ENCODE peak calls at places on chromosomes 6 and 20, in five cellular contexts. F is H1, M is HepG2, U is K562, V is GM12878. I is an unnamed sample.

GRCh38 chr6:15922510-15923307 is 206.2 kb upstream of the MYLIP start:
- DNase-seq in F (no peak), M (peak), U (peak), V (no peak), I (no peak)

GRCh38 chr20:22808628-22809027 is 224.3 kb upstream of the FOXA2 start:
- DNase-seq in F (no peak), M (no peak), U (no peak), V (no peak), I (no peak)

GRCh38 chr6:1278057-1278720 is 33.7 kb upstream of the FOXQ1 start:
- DNase-seq in F (no peak), M (peak), U (no peak), V (no peak), I (no peak)

GRCh38 chr6:11381801-11382513 is 149.5 kb upstream of the NEDD9 start:
- DNase-seq in F (no peak), M (no peak), U (no peak), V (peak), I (no peak)

GRCh38 chr6:138188278-138188923 is 26.7 kb downstream of the ARFGEF3 start:
- DNase-seq in F (peak), M (no peak), U (no peak), V (no peak), I (no peak)

GRCh38 chr20:56867128-56867527 is 238.0 kb downstream of the TFAP2C start:
- DNase-seq in F (no peak), M (no peak), U (no peak), V (no peak), I (no peak)

GRCh38 chr20:584375-585301 is 25.5 kb downstream of the TCF15 start:
- DNase-seq in F (no peak), M (peak), U (no peak), V (no peak), I (no peak)

GRCh38 chr6:150084426-150084825 is 15.5 kb upstream of the ULBP3 start:
- DNase-seq in F (no peak), M (no peak), U (no peak), V (no peak), I (no peak)

GRCh38 chr20:48779435-48779834 is 48.4 kb downstream of the PREX1 start:
- DNase-seq in F (no peak), M (no peak), U (no peak), V (no peak), I (no peak)

GRCh38 chr20:47691632-47692031 is 93.6 kb downstream of the SULF2 start:
- DNase-seq in F (no peak), M (no peak), U (no peak), V (no peak), I (no peak)

GRCh38 chr6:127952176-127952575 is 51.3 kb upstream of the THEMIS start:
- DNase-seq in F (no peak), M (no peak), U (no peak), V (no peak), I (no peak)

GRCh38 chr20:36950432-36951197 is 893 bp downstream of the SAMHD1 start:
- DNase-seq in F (no peak), M (no peak), U (no peak), V (no peak), I (no peak)

GRCh38 chr20:40370800-40371199 is 318.2 kb downstream of the MAFB start:
- DNase-seq in F (no peak), M (no peak), U (no peak), V (no peak), I (no peak)

GRCh38 chr6:102717737-102718427 is 1324.4 kb downstream of the GRIK2 start:
- DNase-seq in F (no peak), M (no peak), U (no peak), V (no peak), I (no peak)

GRCh38 chr20:24672886-24673677 is 203.7 kb downstream of the SYNDIG1 start:
- DNase-seq in F (no peak), M (no peak), U (no peak), V (no peak), I (no peak)

GRCh38 chr6:10369896-10370295 is 45.0 kb downstream of the TFAP2A start:
- DNase-seq in F (no peak), M (no peak), U (no peak), V (no peak), I (no peak)

GRCh38 chr20:58233881-58234528 is 5.6 kb upstream of the ANKRD60 start:
- DNase-seq in F (peak), M (peak), U (peak), V (no peak), I (peak)

GRCh38 chr6:48706310-48706709 is 595.3 kb upstream of the PTCHD4 start:
- DNase-seq in F (no peak), M (no peak), U (no peak), V (no peak), I (no peak)

GRCh38 chr20:63009044-63009961 is 2.5 kb upstream of the BHLHE23 start:
- DNase-seq in F (peak), M (peak), U (peak), V (peak), I (peak)

GRCh38 chr20:41308290-41308691 is 9.2 kb downstream of the ZHX3 start:
- DNase-seq in F (no peak), M (peak), U (no peak), V (no peak), I (no peak)

GRCh38 chr20:18972251-18972876 is 158.8 kb downstream of the SCP2D1 start:
- DNase-seq in F (no peak), M (no peak), U (no peak), V (no peak), I (no peak)

GRCh38 chr6:156984178-156984738 is 207.1 kb downstream of the ARID1B start:
- DNase-seq in F (no peak), M (no peak), U (no peak), V (no peak), I (no peak)

GRCh38 chr6:73579851-73580246 is 59.0 kb upstream of the EEF1A1 start:
- DNase-seq in F (no peak), M (peak), U (peak), V (peak), I (no peak)

GRCh38 chr6:154852700-154853099 is 119.5 kb downstream of the SCAF8 start:
- DNase-seq in F (no peak), M (peak), U (no peak), V (no peak), I (no peak)

GRCh38 chr6:153401751-153402150 is 270.7 kb upstream of the RGS17 start:
- DNase-seq in F (no peak), M (no peak), U (no peak), V (no peak), I (no peak)

GRCh38 chr20:49457444-49457843 is 25.0 kb downstream of the KCNB1 start:
- DNase-seq in F (no peak), M (no peak), U (no peak), V (no peak), I (no peak)

GRCh38 chr20:34262488-34263288 is 21.5 kb downstream of the ASIP start:
- DNase-seq in F (no peak), M (peak), U (no peak), V (no peak), I (no peak)

GRCh38 chr20:61297491-61297890 is 45.4 kb downstream of the CDH4 start:
- DNase-seq in F (no peak), M (no peak), U (no peak), V (no peak), I (no peak)

GRCh38 chr20:3374296-3374695 is 33.2 kb downstream of the DNAAF9 start:
- DNase-seq in F (no peak), M (no peak), U (no peak), V (no peak), I (no peak)

GRCh38 chr20:1802385-1803215 is 92.6 kb upstream of the SIRPA start:
- DNase-seq in F (peak), M (peak), U (peak), V (no peak), I (peak)

GRCh38 chr6:136654086-136654485 is 103.9 kb upstream of the MAP7 start:
- DNase-seq in F (no peak), M (no peak), U (no peak), V (no peak), I (no peak)
- TF ChIP-seq MAX in F (no peak), M (no peak), U (no peak), V (no peak), I (no peak)

GRCh38 chr20:43511879-43512278 is 4.4 kb downstream of the L3MBTL1 start:
- DNase-seq in F (no peak), M (no peak), U (no peak), V (no peak), I (no peak)

GRCh38 chr20:43515628-43516027 is 8.1 kb downstream of the L3MBTL1 start:
- DNase-seq in F (no peak), M (no peak), U (peak), V (no peak), I (no peak)

GRCh38 chr20:43513298-43514061 is 6.0 kb downstream of the L3MBTL1 start:
- DNase-seq in F (no peak), M (no peak), U (no peak), V (no peak), I (no peak)

GRCh38 chr20:43516251-43516824 is 8.8 kb downstream of the L3MBTL1 start:
- DNase-seq in F (no peak), M (no peak), U (no peak), V (no peak), I (no peak)

DNA sequence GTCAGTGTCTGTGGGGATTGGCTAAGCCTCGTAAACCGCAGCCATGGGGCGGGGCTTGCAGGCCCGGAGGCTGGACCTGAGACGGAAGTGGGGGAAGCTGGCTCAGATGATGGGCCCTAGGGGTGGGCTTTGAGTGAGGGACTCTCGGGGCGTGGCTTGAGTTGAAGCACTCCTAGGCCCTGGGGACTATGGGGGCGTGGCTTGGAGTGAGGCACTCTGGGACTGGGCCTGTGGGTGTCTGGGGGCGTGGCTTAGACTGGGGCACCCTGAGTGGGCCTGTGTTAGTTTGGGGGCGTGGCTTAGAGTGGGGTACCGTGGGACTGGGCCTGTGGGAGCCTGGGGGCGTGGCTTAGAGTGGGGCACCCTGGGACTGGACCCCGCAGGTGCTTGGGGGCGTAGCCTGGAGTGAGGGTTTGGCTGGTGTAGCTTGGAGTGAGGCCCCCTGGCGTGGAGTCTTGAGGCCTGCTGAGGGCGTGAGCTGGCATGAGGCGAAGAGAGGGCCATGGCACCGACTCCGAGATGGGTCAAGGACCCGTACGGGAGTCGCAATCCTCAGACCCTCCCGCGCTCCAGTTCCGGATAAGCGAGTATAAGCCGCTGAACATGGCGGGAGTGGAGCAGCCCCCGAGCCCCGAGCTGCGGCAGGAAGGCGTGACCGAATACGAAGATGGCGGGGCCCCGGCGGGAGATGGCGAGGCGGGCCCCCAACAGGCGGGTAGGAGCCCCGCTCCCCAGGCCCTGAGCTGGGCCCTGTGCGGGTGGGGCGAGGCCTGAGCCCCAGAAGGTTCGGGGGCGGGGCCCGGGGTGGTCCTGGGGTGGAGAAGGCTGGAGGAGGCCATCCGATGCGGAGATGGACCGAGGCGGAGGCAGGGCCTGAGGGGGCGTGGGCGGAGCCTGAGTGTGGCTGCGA is 6.8 kb downstream of the L3MBTL1 start:
- DNase-seq in F (peak), M (peak), U (peak), V (peak), I (peak)
- TF ChIP-seq CTCF in F (no peak), M (peak), U (no peak), V (peak), I (peak)

GRCh38 chr20:43721429-43722152 is 5.2 kb downstream of the GTSF1L start:
- DNase-seq in F (peak), M (no peak), U (no peak), V (no peak), I (no peak)
- TF ChIP-seq TAF1 in F (no peak), M (no peak), U (no peak), V (no peak), I (no peak)

GRCh38 chr6:99151634-99152344 is 197.7 kb downstream of the FAXC start:
- DNase-seq in F (peak), M (peak), U (peak), V (peak), I (peak)
- TF ChIP-seq MAX in F (no peak), M (no peak), U (no peak), V (no peak), I (no peak)

DNA sequence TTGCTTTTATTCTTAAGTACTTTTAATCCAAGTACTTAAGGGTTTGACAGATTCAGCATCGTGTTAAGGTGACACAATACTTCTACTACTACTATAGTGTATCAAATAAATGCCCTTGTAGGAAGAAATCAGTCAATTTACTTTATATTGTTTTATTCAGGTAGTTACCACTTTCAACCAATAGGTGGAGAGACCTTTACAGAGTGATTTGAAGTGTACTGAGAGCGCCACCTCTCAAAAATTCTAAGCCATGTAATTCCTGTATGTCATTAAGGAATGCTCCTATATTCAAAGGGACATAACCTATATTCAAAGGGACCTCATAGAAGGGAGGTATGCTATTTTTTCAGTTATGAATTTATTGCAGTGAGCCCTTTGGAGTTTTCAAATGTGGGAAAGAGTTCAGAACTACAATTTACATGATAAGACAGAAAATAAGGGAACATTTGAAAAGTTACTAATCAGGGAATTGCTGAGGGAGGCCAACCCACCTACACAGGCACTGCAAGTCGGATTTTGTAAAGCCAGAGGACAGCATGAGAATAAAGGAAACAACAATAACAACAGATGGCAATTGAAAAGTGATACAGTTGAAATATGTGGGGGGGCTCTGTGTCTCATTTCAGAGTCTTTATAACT is 955.6 kb downstream of the TBC1D32 start:
- DNase-seq in F (no peak), M (peak), U (peak), V (no peak), I (peak)
- TF ChIP-seq CTCF in F (peak), M (peak), U (peak), V (peak), I (peak)

GRCh38 chr6:107653183-107653580 is 163.3 kb downstream of the SOBP start:
- DNase-seq in F (no peak), M (no peak), U (no peak), V (no peak), I (peak)
- TF ChIP-seq TAF1 in F (no peak), M (no peak), U (no peak), V (no peak), I (no peak)

GRCh38 chr6:25640446-25640845 is 11.6 kb upstream of the SCGN start:
- DNase-seq in F (no peak), M (peak), U (no peak), V (no peak), I (no peak)

GRCh38 chr6:25639653-25640052 is 12.4 kb upstream of the SCGN start:
- DNase-seq in F (no peak), M (no peak), U (no peak), V (no peak), I (no peak)

GRCh38 chr6:25641377-25641776 is 10.6 kb upstream of the SCGN start:
- DNase-seq in F (no peak), M (no peak), U (no peak), V (no peak), I (no peak)

GRCh38 chr6:25641940-25642666 is 9.9 kb upstream of the SCGN start:
- DNase-seq in F (no peak), M (peak), U (no peak), V (no peak), I (no peak)

GRCh38 chr6:25640871-25641270 is 11.1 kb upstream of the SCGN start:
- DNase-seq in F (no peak), M (no peak), U (no peak), V (no peak), I (no peak)
- TF ChIP-seq MAX in F (no peak), M (no peak), U (no peak), V (no peak), I (no peak)

I was measured in SK-N-SH.